ENCODE peak calls at places on chromosomes 13 and 19, in ten cellular contexts. One of them, this sample, is unnamed.

GRCh38 chr13:48570225-48570828 is 37.4 kb upstream of the RCBTB2 start:
- DNase-seq in GM06990: no peak
- DNase-seq in left ventricle myocardium inferior: no peak
- DNase-seq in thoracic aorta: no peak
- DNase-seq in BJ: no peak
- DNase-seq in kidney epithelial cell: no peak
- DNase-seq in right lobe of liver: no peak
- DNase-seq in cardiac muscle cell: no peak
- DNase-seq in mucosa of descending colon: no peak
- DNase-seq in lower leg skin: no peak
- DNase-seq in this sample: no peak

GRCh38 chr19:33620611-33621010 is 1.1 kb upstream of the CHST8 start:
- DNase-seq in GM06990: no peak
- DNase-seq in left ventricle myocardium inferior: no peak
- DNase-seq in thoracic aorta: no peak
- DNase-seq in BJ: no peak
- DNase-seq in kidney epithelial cell: no peak
- DNase-seq in right lobe of liver: no peak
- DNase-seq in cardiac muscle cell: no peak
- DNase-seq in mucosa of descending colon: no peak
- DNase-seq in lower leg skin: no peak
- DNase-seq in this sample: no peak

GRCh38 chr19:18771328-18772242 is 19.5 kb downstream of the COMP start:
- DNase-seq in GM06990: no peak
- DNase-seq in left ventricle myocardium inferior: no peak
- DNase-seq in thoracic aorta: no peak
- DNase-seq in BJ: no peak
- DNase-seq in kidney epithelial cell: no peak
- DNase-seq in right lobe of liver: no peak
- DNase-seq in cardiac muscle cell: peak
- DNase-seq in mucosa of descending colon: no peak
- DNase-seq in lower leg skin: no peak
- DNase-seq in this sample: no peak

GRCh38 chr13:111868716-111869115 is 198.2 kb upstream of the SOX1 start:
- DNase-seq in GM06990: no peak
- DNase-seq in left ventricle myocardium inferior: no peak
- DNase-seq in thoracic aorta: no peak
- DNase-seq in BJ: no peak
- DNase-seq in kidney epithelial cell: no peak
- DNase-seq in right lobe of liver: no peak
- DNase-seq in cardiac muscle cell: no peak
- DNase-seq in mucosa of descending colon: no peak
- DNase-seq in lower leg skin: no peak
- DNase-seq in this sample: no peak

GRCh38 chr19:42313096-42313839 is at the start of gene TMEM145:
- DNase-seq in GM06990: peak
- DNase-seq in left ventricle myocardium inferior: no peak
- DNase-seq in thoracic aorta: no peak
- DNase-seq in BJ: no peak
- DNase-seq in kidney epithelial cell: no peak
- DNase-seq in right lobe of liver: no peak
- DNase-seq in cardiac muscle cell: peak
- DNase-seq in mucosa of descending colon: no peak
- DNase-seq in lower leg skin: no peak
- DNase-seq in this sample: no peak

GRCh38 chr19:16024266-16025107 is 51.8 kb upstream of the TPM4 start:
- DNase-seq in GM06990: no peak
- DNase-seq in left ventricle myocardium inferior: no peak
- DNase-seq in thoracic aorta: no peak
- DNase-seq in BJ: no peak
- DNase-seq in kidney epithelial cell: no peak
- DNase-seq in right lobe of liver: no peak
- DNase-seq in cardiac muscle cell: no peak
- DNase-seq in mucosa of descending colon: no peak
- DNase-seq in lower leg skin: no peak
- DNase-seq in this sample: no peak

GRCh38 chr13:91181892-91182291 is 165.6 kb upstream of the MIR17HG start:
- DNase-seq in GM06990: no peak
- DNase-seq in left ventricle myocardium inferior: no peak
- DNase-seq in thoracic aorta: no peak
- DNase-seq in BJ: no peak
- DNase-seq in kidney epithelial cell: no peak
- DNase-seq in right lobe of liver: no peak
- DNase-seq in cardiac muscle cell: no peak
- DNase-seq in mucosa of descending colon: no peak
- DNase-seq in lower leg skin: no peak
- DNase-seq in this sample: no peak

GRCh38 chr19:6475321-6476108 is 6.1 kb downstream of the DENND1C start:
- DNase-seq in GM06990: no peak
- DNase-seq in left ventricle myocardium inferior: no peak
- DNase-seq in thoracic aorta: no peak
- DNase-seq in BJ: no peak
- DNase-seq in kidney epithelial cell: no peak
- DNase-seq in right lobe of liver: no peak
- DNase-seq in cardiac muscle cell: peak
- DNase-seq in mucosa of descending colon: peak
- DNase-seq in lower leg skin: no peak
- DNase-seq in this sample: no peak

GRCh38 chr19:1719519-1719918 is 33.8 kb upstream of the ONECUT3 start:
- DNase-seq in GM06990: no peak
- DNase-seq in left ventricle myocardium inferior: no peak
- DNase-seq in thoracic aorta: no peak
- DNase-seq in BJ: no peak
- DNase-seq in kidney epithelial cell: no peak
- DNase-seq in right lobe of liver: no peak
- DNase-seq in cardiac muscle cell: no peak
- DNase-seq in mucosa of descending colon: no peak
- DNase-seq in lower leg skin: no peak
- DNase-seq in this sample: no peak
- H3K4me3 ChIP-seq in GM06990: no peak
- H3K4me3 ChIP-seq in left ventricle myocardium inferior: no peak
- H3K4me3 ChIP-seq in thoracic aorta: no peak
- H3K4me3 ChIP-seq in BJ: no peak
- H3K4me3 ChIP-seq in kidney epithelial cell: no peak
- H3K4me3 ChIP-seq in right lobe of liver: no peak
- H3K4me3 ChIP-seq in cardiac muscle cell: no peak
- H3K4me3 ChIP-seq in mucosa of descending colon: no peak
- H3K4me3 ChIP-seq in lower leg skin: no peak
- H3K4me3 ChIP-seq in this sample: no peak

GRCh38 chr19:55781112-55781511 is 12.2 kb downstream of the RFPL4AL1 start:
- DNase-seq in GM06990: no peak
- DNase-seq in left ventricle myocardium inferior: no peak
- DNase-seq in thoracic aorta: no peak
- DNase-seq in BJ: no peak
- DNase-seq in kidney epithelial cell: no peak
- DNase-seq in right lobe of liver: no peak
- DNase-seq in cardiac muscle cell: no peak
- DNase-seq in mucosa of descending colon: no peak
- DNase-seq in lower leg skin: no peak
- DNase-seq in this sample: no peak

GRCh38 chr19:55778331-55778730 is 9.4 kb downstream of the RFPL4AL1 start:
- DNase-seq in GM06990: no peak
- DNase-seq in left ventricle myocardium inferior: no peak
- DNase-seq in thoracic aorta: no peak
- DNase-seq in BJ: no peak
- DNase-seq in kidney epithelial cell: no peak
- DNase-seq in right lobe of liver: no peak
- DNase-seq in cardiac muscle cell: no peak
- DNase-seq in mucosa of descending colon: no peak
- DNase-seq in lower leg skin: no peak
- DNase-seq in this sample: no peak

DNA sequence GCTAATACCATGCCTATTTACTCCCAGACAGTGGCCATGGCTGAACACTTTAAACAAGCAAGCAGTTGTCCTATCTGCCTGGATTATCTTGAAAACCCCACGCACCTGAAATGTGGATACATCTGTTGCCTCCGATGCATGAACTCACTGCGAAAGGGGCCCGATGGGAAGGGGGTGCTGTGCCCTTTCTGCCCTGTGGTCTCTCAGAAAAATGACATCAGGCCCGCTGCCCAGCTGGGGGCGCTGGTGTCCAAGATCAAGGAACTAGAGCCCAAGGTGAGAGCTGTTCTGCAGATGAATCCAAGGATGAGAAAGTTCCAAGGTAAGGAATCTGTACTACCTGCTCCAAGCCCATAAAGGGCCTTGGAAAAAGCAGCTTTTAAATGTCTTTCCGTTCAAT is 8.6 kb downstream of the RFPL4AL1 start:
- DNase-seq in GM06990: no peak
- DNase-seq in left ventricle myocardium inferior: no peak
- DNase-seq in thoracic aorta: no peak
- DNase-seq in BJ: no peak
- DNase-seq in kidney epithelial cell: no peak
- DNase-seq in right lobe of liver: no peak
- DNase-seq in cardiac muscle cell: no peak
- DNase-seq in mucosa of descending colon: peak
- DNase-seq in lower leg skin: no peak
- DNase-seq in this sample: no peak
- TF ChIP-seq CTCF in GM06990: peak
- TF ChIP-seq CTCF in left ventricle myocardium inferior: no peak
- TF ChIP-seq CTCF in thoracic aorta: no peak
- TF ChIP-seq CTCF in BJ: no peak
- TF ChIP-seq CTCF in kidney epithelial cell: no peak
- TF ChIP-seq CTCF in right lobe of liver: peak
- TF ChIP-seq CTCF in cardiac muscle cell: no peak
- TF ChIP-seq CTCF in mucosa of descending colon: no peak
- TF ChIP-seq CTCF in lower leg skin: no peak
- TF ChIP-seq CTCF in this sample: no peak

GRCh38 chr13:110812111-110812868 is 98.8 kb downstream of the ING1 start:
- DNase-seq in GM06990: no peak
- DNase-seq in left ventricle myocardium inferior: no peak
- DNase-seq in thoracic aorta: no peak
- DNase-seq in BJ: no peak
- DNase-seq in kidney epithelial cell: no peak
- DNase-seq in right lobe of liver: no peak
- DNase-seq in cardiac muscle cell: no peak
- DNase-seq in mucosa of descending colon: no peak
- DNase-seq in lower leg skin: peak
- DNase-seq in this sample: no peak

GRCh38 chr13:110811751-110812110 is 98.2 kb downstream of the ING1 start:
- DNase-seq in GM06990: no peak
- DNase-seq in left ventricle myocardium inferior: no peak
- DNase-seq in thoracic aorta: no peak
- DNase-seq in BJ: no peak
- DNase-seq in kidney epithelial cell: no peak
- DNase-seq in right lobe of liver: no peak
- DNase-seq in cardiac muscle cell: no peak
- DNase-seq in mucosa of descending colon: no peak
- DNase-seq in lower leg skin: peak
- DNase-seq in this sample: no peak

GRCh38 chr13:110811008-110811720 is 97.7 kb downstream of the ING1 start:
- DNase-seq in GM06990: no peak
- DNase-seq in left ventricle myocardium inferior: no peak
- DNase-seq in thoracic aorta: no peak
- DNase-seq in BJ: peak
- DNase-seq in kidney epithelial cell: no peak
- DNase-seq in right lobe of liver: no peak
- DNase-seq in cardiac muscle cell: no peak
- DNase-seq in mucosa of descending colon: no peak
- DNase-seq in lower leg skin: peak
- DNase-seq in this sample: no peak

GRCh38 chr13:110813646-110814624 is 100.4 kb downstream of the ING1 start:
- DNase-seq in GM06990: no peak
- DNase-seq in left ventricle myocardium inferior: no peak
- DNase-seq in thoracic aorta: no peak
- DNase-seq in BJ: no peak
- DNase-seq in kidney epithelial cell: no peak
- DNase-seq in right lobe of liver: no peak
- DNase-seq in cardiac muscle cell: no peak
- DNase-seq in mucosa of descending colon: no peak
- DNase-seq in lower leg skin: peak
- DNase-seq in this sample: no peak

DNA sequence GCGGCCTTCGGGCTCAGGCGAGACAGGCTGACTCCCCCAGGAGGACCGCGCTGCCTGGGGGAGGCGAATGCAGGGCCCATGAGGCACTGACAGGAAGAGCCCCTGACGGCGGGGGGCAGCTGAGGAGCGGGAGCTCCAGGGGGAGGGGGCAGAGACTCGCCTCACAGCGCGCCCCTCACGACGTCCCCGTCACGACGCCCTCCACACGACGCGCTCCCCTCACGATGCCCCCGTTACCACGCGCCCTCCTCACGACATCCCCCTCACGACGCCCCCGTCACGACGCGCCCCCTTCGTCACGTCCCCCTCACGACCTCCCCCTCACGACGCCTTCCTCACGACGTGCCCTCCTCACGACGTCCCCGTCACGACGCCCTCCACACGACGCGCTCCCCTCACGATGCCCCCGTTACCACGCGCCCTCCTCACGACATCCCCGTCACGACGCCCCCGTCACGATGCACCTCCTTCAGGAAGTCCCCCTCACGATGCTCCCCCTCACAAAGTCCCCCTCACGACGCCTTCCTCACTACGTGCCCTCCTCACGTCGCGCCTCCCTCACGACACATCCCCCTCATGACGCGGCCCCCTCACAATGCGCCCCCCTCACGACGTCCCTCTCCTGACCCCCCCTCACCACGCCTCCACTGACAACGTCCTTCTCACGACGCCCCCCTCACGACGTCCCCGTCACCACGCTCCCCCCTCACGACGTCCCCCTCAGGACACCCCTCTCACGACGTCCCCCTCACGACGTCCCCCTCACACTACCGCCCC is 99.6 kb downstream of the ING1 start:
- DNase-seq in GM06990: no peak
- DNase-seq in left ventricle myocardium inferior: no peak
- DNase-seq in thoracic aorta: no peak
- DNase-seq in BJ: no peak
- DNase-seq in kidney epithelial cell: no peak
- DNase-seq in right lobe of liver: no peak
- DNase-seq in cardiac muscle cell: no peak
- DNase-seq in mucosa of descending colon: no peak
- DNase-seq in lower leg skin: peak
- DNase-seq in this sample: no peak
- H3K4me3 ChIP-seq in GM06990: no peak
- H3K4me3 ChIP-seq in left ventricle myocardium inferior: peak
- H3K4me3 ChIP-seq in thoracic aorta: peak
- H3K4me3 ChIP-seq in BJ: no peak
- H3K4me3 ChIP-seq in kidney epithelial cell: no peak
- H3K4me3 ChIP-seq in right lobe of liver: no peak
- H3K4me3 ChIP-seq in cardiac muscle cell: no peak
- H3K4me3 ChIP-seq in mucosa of descending colon: no peak
- H3K4me3 ChIP-seq in lower leg skin: no peak
- H3K4me3 ChIP-seq in this sample: peak

DNA sequence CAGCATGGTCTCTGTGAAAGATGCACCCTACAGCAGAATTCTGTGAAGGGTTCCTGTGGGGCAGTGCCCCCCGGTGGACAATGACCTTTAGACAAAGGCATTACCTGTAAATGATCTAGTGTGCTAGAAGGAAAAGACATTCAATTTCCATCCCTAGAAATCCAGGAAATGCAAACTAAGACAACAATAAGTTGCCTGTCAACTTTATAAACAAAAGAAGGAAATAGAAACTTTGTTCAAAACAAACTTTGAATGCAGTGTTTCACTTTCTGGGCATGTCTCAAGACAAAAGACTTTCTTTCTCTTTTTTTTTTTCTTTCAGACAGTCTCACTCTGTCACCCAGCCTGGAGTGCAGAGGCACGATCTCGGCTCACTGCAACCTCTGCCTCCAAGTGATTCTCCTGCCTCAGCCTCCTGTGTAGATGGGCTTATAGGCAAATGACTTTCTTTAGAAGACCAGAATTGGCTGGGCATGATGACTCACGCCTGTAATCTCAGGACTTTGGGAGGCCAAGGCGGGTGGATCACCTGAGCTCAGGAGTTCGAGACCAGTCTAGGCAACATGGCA is 15.5 kb downstream of the TEX101 start:
- DNase-seq in GM06990: no peak
- DNase-seq in left ventricle myocardium inferior: no peak
- DNase-seq in thoracic aorta: no peak
- DNase-seq in BJ: no peak
- DNase-seq in kidney epithelial cell: no peak
- DNase-seq in right lobe of liver: no peak
- DNase-seq in cardiac muscle cell: no peak
- DNase-seq in mucosa of descending colon: peak
- DNase-seq in lower leg skin: no peak
- DNase-seq in this sample: no peak
- TF ChIP-seq CTCF in GM06990: no peak
- TF ChIP-seq CTCF in left ventricle myocardium inferior: no peak
- TF ChIP-seq CTCF in thoracic aorta: no peak
- TF ChIP-seq CTCF in BJ: peak
- TF ChIP-seq CTCF in kidney epithelial cell: no peak
- TF ChIP-seq CTCF in right lobe of liver: no peak
- TF ChIP-seq CTCF in cardiac muscle cell: no peak
- TF ChIP-seq CTCF in mucosa of descending colon: no peak
- TF ChIP-seq CTCF in lower leg skin: no peak
- TF ChIP-seq CTCF in this sample: peak